ENCODE peak calls at places on chromosomes 13 and 19, in seven cellular contexts. G is BJ, B is AG09309, O is pancreas, Z is esophagus squamous epithelium, Y is fibroblast of the aortic adventitia, I is dorsolateral prefrontal cortex. A is an unnamed sample.

GRCh38 chr19:6071103-6071485 is 39.2 kb downstream of the RFX2 start:
- DNase-seq in G (peak), B (peak), O (no peak), Z (no peak), Y (peak), I (no peak), A (peak)

GRCh38 chr13:59651479-59651878 is 512.2 kb downstream of the DIAPH3 start:
- DNase-seq in G (no peak), B (no peak), O (no peak), Z (no peak), Y (no peak), I (no peak), A (no peak)

GRCh38 chr13:99124046-99124400 is 76.6 kb upstream of the UBAC2 start:
- DNase-seq in G (no peak), B (no peak), O (no peak), Z (no peak), Y (no peak), I (no peak), A (no peak)

GRCh38 chr13:109233293-109233692 is 553.1 kb downstream of the IRS2 start:
- DNase-seq in G (no peak), B (no peak), O (no peak), Z (no peak), Y (no peak), I (no peak), A (no peak)

GRCh38 chr19:19447536-19448237 is 42.2 kb downstream of the GATAD2A start:
- DNase-seq in G (no peak), B (no peak), O (no peak), Z (no peak), Y (peak), I (no peak), A (no peak)

GRCh38 chr13:28220166-28220565 is 81.8 kb downstream of the PAN3 start:
- DNase-seq in G (no peak), B (no peak), O (no peak), Z (no peak), Y (peak), I (no peak), A (no peak)

GRCh38 chr13:76992548-76993001 is 694 bp downstream of the CLN5 start:
- DNase-seq in G (no peak), B (no peak), O (peak), Z (no peak), Y (peak), I (no peak), A (no peak)

GRCh38 chr19:41001243-41001971 is 10.3 kb downstream of the CYP2B6 start:
- DNase-seq in G (no peak), B (no peak), O (no peak), Z (no peak), Y (no peak), I (no peak), A (no peak)

GRCh38 chr19:16627194-16627927 is 643 bp downstream of the MED26 start:
- DNase-seq in G (no peak), B (no peak), O (peak), Z (no peak), Y (no peak), I (no peak), A (no peak)

GRCh38 chr19:33039108-33039599 is 25.5 kb downstream of the RHPN2 start:
- DNase-seq in G (no peak), B (no peak), O (no peak), Z (no peak), Y (no peak), I (no peak), A (no peak)

GRCh38 chr13:105611424-105611823 is 924.0 kb downstream of the EFNB2 start:
- DNase-seq in G (no peak), B (peak), O (no peak), Z (no peak), Y (peak), I (no peak), A (peak)

GRCh38 chr13:57832187-57832586 is 200.6 kb downstream of the PCDH17 start:
- DNase-seq in G (no peak), B (no peak), O (no peak), Z (no peak), Y (no peak), I (no peak), A (no peak)

GRCh38 chr13:72590091-72590490 is 137.3 kb downstream of the MZT1 start:
- DNase-seq in G (no peak), B (no peak), O (no peak), Z (no peak), Y (no peak), I (no peak), A (no peak)

GRCh38 chr13:36163809-36164308 is 32.7 kb upstream of the DCLK1 start:
- DNase-seq in G (peak), B (peak), O (peak), Z (no peak), Y (peak), I (no peak), A (peak)

GRCh38 chr13:89554801-89555200 is 1792.7 kb upstream of the MIR17HG start:
- DNase-seq in G (no peak), B (no peak), O (no peak), Z (no peak), Y (no peak), I (no peak), A (no peak)

GRCh38 chr13:113915786-113916329 is 52.0 kb upstream of the GAS6 start:
- DNase-seq in G (no peak), B (no peak), O (peak), Z (no peak), Y (no peak), I (no peak), A (no peak)

GRCh38 chr13:46593403-46593802 is 40.4 kb downstream of the LRCH1 start:
- DNase-seq in G (no peak), B (no peak), O (no peak), Z (no peak), Y (no peak), I (no peak), A (no peak)

GRCh38 chr19:48745208-48745995 is 1.3 kb downstream of the IZUMO1 start:
- DNase-seq in G (no peak), B (no peak), O (peak), Z (no peak), Y (peak), I (peak), A (no peak)

GRCh38 chr19:56103027-56103614 is 18.0 kb downstream of the ZNF787 start:
- DNase-seq in G (no peak), B (no peak), O (no peak), Z (no peak), Y (no peak), I (no peak), A (no peak)

GRCh38 chr19:57887195-57887941 is 1.5 kb downstream of the ZNF814 start:
- DNase-seq in G (no peak), B (no peak), O (no peak), Z (no peak), Y (peak), I (no peak), A (no peak)

GRCh38 chr13:112814905-112815585 is 125.2 kb downstream of the ATP11A start:
- DNase-seq in G (no peak), B (no peak), O (no peak), Z (no peak), Y (peak), I (no peak), A (no peak)

GRCh38 chr19:48578891-48579290 is 26.9 kb downstream of the SULT2B1 start:
- DNase-seq in G (no peak), B (no peak), O (no peak), Z (no peak), Y (peak), I (no peak), A (no peak)

GRCh38 chr13:51895906-51896888 is 34.4 kb downstream of the CCDC70 start:
- DNase-seq in G (peak), B (peak), O (peak), Z (no peak), Y (peak), I (no peak), A (peak)

GRCh38 chr13:41858783-41859182 is 102.1 kb downstream of the VWA8 start:
- DNase-seq in G (no peak), B (no peak), O (no peak), Z (no peak), Y (no peak), I (no peak), A (no peak)

GRCh38 chr13:110128546-110128945 is 178.4 kb downstream of the COL4A1 start:
- DNase-seq in G (no peak), B (no peak), O (no peak), Z (no peak), Y (no peak), I (no peak), A (no peak)

GRCh38 chr19:15072930-15073647 is 8.9 kb upstream of the OR1I1 start:
- DNase-seq in G (peak), B (no peak), O (no peak), Z (no peak), Y (no peak), I (no peak), A (no peak)

GRCh38 chr13:98798849-98799645 is 46.6 kb upstream of the SLC15A1 start:
- DNase-seq in G (peak), B (peak), O (no peak), Z (no peak), Y (peak), I (no peak), A (peak)

GRCh38 chr19:4567584-4568071 is 8.1 kb upstream of the SEMA6B start:
- DNase-seq in G (no peak), B (no peak), O (no peak), Z (no peak), Y (peak), I (no peak), A (no peak)

GRCh38 chr19:10320602-10321416 is 5.0 kb upstream of the FDX2 start:
- DNase-seq in G (no peak), B (no peak), O (no peak), Z (no peak), Y (no peak), I (no peak), A (no peak)

GRCh38 chr13:37679043-37679442 is 80.5 kb upstream of the POSTN start:
- DNase-seq in G (no peak), B (no peak), O (no peak), Z (no peak), Y (no peak), I (no peak), A (no peak)
- TF ChIP-seq CTCF in G (no peak), B (peak), O (no peak), Z (no peak), Y (peak), I (no peak), A (no peak)

GRCh38 chr13:48819889-48820288 is 155.8 kb upstream of the FNDC3A start:
- DNase-seq in G (no peak), B (no peak), O (no peak), Z (no peak), Y (no peak), I (no peak), A (no peak)

GRCh38 chr13:48818495-48818961 is 157.2 kb upstream of the FNDC3A start:
- DNase-seq in G (peak), B (peak), O (no peak), Z (no peak), Y (peak), I (no peak), A (peak)

GRCh38 chr13:48819376-48819775 is 156.3 kb upstream of the FNDC3A start:
- DNase-seq in G (peak), B (no peak), O (no peak), Z (no peak), Y (no peak), I (no peak), A (no peak)

GRCh38 chr13:48816696-48817095 is 159.0 kb upstream of the FNDC3A start:
- DNase-seq in G (no peak), B (no peak), O (no peak), Z (no peak), Y (no peak), I (no peak), A (no peak)

GRCh38 chr13:48817166-48817802 is 158.4 kb upstream of the FNDC3A start:
- DNase-seq in G (no peak), B (no peak), O (no peak), Z (no peak), Y (no peak), I (no peak), A (no peak)
- H3K4me3 ChIP-seq in G (no peak), B (no peak), O (no peak), Z (peak), Y (no peak), I (no peak), A (no peak)

GRCh38 chr13:54945978-54946377 is 1917.4 kb downstream of the OLFM4 start:
- DNase-seq in G (no peak), B (no peak), O (no peak), Z (no peak), Y (no peak), I (no peak), A (no peak)

GRCh38 chr13:54949735-54950134 is 1921.1 kb downstream of the OLFM4 start:
- DNase-seq in G (no peak), B (no peak), O (no peak), Z (no peak), Y (no peak), I (no peak), A (no peak)

GRCh38 chr13:54953786-54954185 is 1925.2 kb downstream of the OLFM4 start:
- DNase-seq in G (no peak), B (no peak), O (no peak), Z (no peak), Y (no peak), I (no peak), A (no peak)

DNA sequence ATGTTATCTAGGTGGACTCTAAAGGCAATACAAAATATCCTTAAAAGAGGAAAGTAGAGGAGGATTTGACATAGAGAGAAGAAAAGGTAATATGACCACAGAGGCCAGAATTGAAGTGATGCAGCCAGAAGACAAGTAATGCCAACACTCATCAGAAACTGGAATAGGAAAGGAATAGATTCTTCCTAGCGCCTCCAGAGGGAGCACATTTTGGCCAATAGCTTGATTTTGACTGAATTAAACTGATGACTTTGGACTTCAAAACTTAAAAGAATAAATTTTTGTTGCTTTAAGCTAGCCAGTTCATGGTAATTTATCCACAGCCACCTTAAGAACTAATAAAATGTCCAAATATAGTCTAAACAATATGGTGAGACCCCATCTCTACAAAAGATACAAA is 1921.9 kb downstream of the OLFM4 start:
- DNase-seq in G (no peak), B (no peak), O (no peak), Z (no peak), Y (no peak), I (no peak), A (no peak)
- TF ChIP-seq CTCF in G (no peak), B (no peak), O (no peak), Z (no peak), Y (no peak), I (no peak), A (no peak)

GRCh38 chr13:64314286-64314685 is 2898.6 kb upstream of the PCDH20 start:
- DNase-seq in G (peak), B (no peak), O (no peak), Z (no peak), Y (peak), I (no peak), A (no peak)

GRCh38 chr13:64311112-64311511 is 2895.5 kb upstream of the PCDH20 start:
- DNase-seq in G (no peak), B (no peak), O (no peak), Z (no peak), Y (no peak), I (no peak), A (no peak)

GRCh38 chr13:64311948-64312347 is 2896.3 kb upstream of the PCDH20 start:
- DNase-seq in G (no peak), B (no peak), O (no peak), Z (no peak), Y (no peak), I (no peak), A (no peak)
- H3K4me3 ChIP-seq in G (no peak), B (no peak), O (no peak), Z (no peak), Y (no peak), I (no peak), A (no peak)

GRCh38 chr13:111361046-111361872 is 40.8 kb downstream of the TEX29 start:
- DNase-seq in G (no peak), B (no peak), O (no peak), Z (no peak), Y (no peak), I (no peak), A (no peak)

GRCh38 chr13:111360452-111360851 is 40.0 kb downstream of the TEX29 start:
- DNase-seq in G (no peak), B (no peak), O (no peak), Z (no peak), Y (no peak), I (no peak), A (no peak)

GRCh38 chr13:111361873-111362648 is 41.6 kb downstream of the TEX29 start:
- DNase-seq in G (no peak), B (no peak), O (no peak), Z (no peak), Y (no peak), I (no peak), A (no peak)

GRCh38 chr13:111359930-111360329 is 39.5 kb downstream of the TEX29 start:
- DNase-seq in G (no peak), B (no peak), O (no peak), Z (no peak), Y (no peak), I (no peak), A (no peak)

DNA sequence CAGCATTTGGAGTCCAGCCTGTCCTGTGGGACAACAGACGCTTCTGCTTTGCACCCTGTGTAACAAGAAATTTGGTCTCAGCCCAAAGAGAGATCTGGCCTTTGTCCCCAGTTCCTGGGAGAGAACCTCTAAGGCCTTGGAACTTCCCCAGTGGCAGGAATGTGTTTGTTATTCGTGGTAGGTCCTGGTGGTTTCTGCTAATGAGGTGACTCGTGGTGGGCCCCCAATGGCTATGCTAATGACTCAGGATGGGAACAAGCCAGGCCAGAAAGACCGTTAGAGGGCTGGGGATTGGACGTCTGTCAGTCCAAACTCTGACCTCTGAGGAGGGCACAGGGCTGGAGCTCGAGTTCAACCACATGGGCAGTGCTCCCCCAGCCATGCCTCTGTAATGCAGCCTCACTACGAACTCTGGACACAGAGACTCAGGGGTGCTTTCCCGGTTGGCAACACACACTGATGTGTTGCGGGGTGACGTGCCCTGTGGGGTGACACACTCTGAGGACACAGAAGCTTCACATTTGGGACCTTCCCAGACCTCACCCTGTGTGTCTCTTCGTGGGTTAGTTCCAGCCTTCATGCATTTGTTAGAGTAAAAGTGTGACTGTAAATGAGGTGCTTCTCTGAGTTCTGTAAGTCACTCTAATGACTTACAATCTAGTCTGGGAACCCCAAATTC is 38.9 kb downstream of the TEX29 start:
- DNase-seq in G (no peak), B (no peak), O (no peak), Z (no peak), Y (no peak), I (no peak), A (no peak)
- TF ChIP-seq CTCF in G (no peak), B (no peak), O (no peak), Z (no peak), Y (no peak), I (no peak), A (no peak)

GRCh38 chr13:50512602-50513527 is 330.6 kb downstream of the DLEU7 start:
- DNase-seq in G (no peak), B (no peak), O (peak), Z (peak), Y (peak), I (no peak), A (no peak)
- H3K4me3 ChIP-seq in G (peak), B (no peak), O (no peak), Z (peak), Y (peak), I (peak), A (peak)

GRCh38 chr19:8158411-8159074 is 9.2 kb upstream of the FBN3 start:
- DNase-seq in G (no peak), B (no peak), O (peak), Z (no peak), Y (peak), I (no peak), A (peak)
- TF ChIP-seq CTCF in G (peak), B (peak), O (peak), Z (peak), Y (peak), I (peak), A (peak)